ENCODE peak calls at places on chromosomes 11 and 22, in seven cellular contexts. One of them, this sample, is unnamed.

GRCh38 chr22:38412435-38413084 is 42.4 kb downstream of the KCNJ4 start:
- DNase-seq in gastrocnemius medialis: no peak
- DNase-seq in PC-9: peak
- DNase-seq in Karpas-422: peak
- DNase-seq in CD8-positive, alpha-beta T cell: peak
- DNase-seq in A549: peak
- DNase-seq in heart right ventricle: no peak
- DNase-seq in this sample: no peak

GRCh38 chr11:6602096-6602940 is 1.1 kb downstream of the RRP8 start:
- DNase-seq in gastrocnemius medialis: no peak
- DNase-seq in PC-9: no peak
- DNase-seq in Karpas-422: no peak
- DNase-seq in CD8-positive, alpha-beta T cell: no peak
- DNase-seq in A549: no peak
- DNase-seq in heart right ventricle: peak
- DNase-seq in this sample: no peak

GRCh38 chr11:92941676-92942571 is 27.5 kb upstream of the MTNR1B start:
- DNase-seq in gastrocnemius medialis: no peak
- DNase-seq in PC-9: peak
- DNase-seq in Karpas-422: peak
- DNase-seq in CD8-positive, alpha-beta T cell: no peak
- DNase-seq in A549: peak
- DNase-seq in heart right ventricle: no peak
- DNase-seq in this sample: no peak

GRCh38 chr22:22800716-22801115 is 86.9 kb upstream of the IGLL5 start:
- DNase-seq in gastrocnemius medialis: no peak
- DNase-seq in PC-9: no peak
- DNase-seq in Karpas-422: no peak
- DNase-seq in CD8-positive, alpha-beta T cell: no peak
- DNase-seq in A549: no peak
- DNase-seq in heart right ventricle: no peak
- DNase-seq in this sample: no peak

GRCh38 chr22:37611202-37611601 is 2.6 kb downstream of the GGA1 start:
- DNase-seq in gastrocnemius medialis: no peak
- DNase-seq in PC-9: no peak
- DNase-seq in Karpas-422: no peak
- DNase-seq in CD8-positive, alpha-beta T cell: no peak
- DNase-seq in A549: no peak
- DNase-seq in heart right ventricle: no peak
- DNase-seq in this sample: no peak

GRCh38 chr11:120108785-120109168 is 29.1 kb downstream of the TRIM29 start:
- DNase-seq in gastrocnemius medialis: no peak
- DNase-seq in PC-9: no peak
- DNase-seq in Karpas-422: no peak
- DNase-seq in CD8-positive, alpha-beta T cell: no peak
- DNase-seq in A549: no peak
- DNase-seq in heart right ventricle: no peak
- DNase-seq in this sample: no peak

GRCh38 chr11:123630126-123630531 is 24.3 kb downstream of the SCN3B start:
- DNase-seq in gastrocnemius medialis: no peak
- DNase-seq in PC-9: no peak
- DNase-seq in Karpas-422: no peak
- DNase-seq in CD8-positive, alpha-beta T cell: no peak
- DNase-seq in A549: no peak
- DNase-seq in heart right ventricle: no peak
- DNase-seq in this sample: no peak

GRCh38 chr11:83102806-83103205 is 31.1 kb upstream of the RAB30 start:
- DNase-seq in gastrocnemius medialis: no peak
- DNase-seq in PC-9: no peak
- DNase-seq in Karpas-422: no peak
- DNase-seq in CD8-positive, alpha-beta T cell: no peak
- DNase-seq in A549: no peak
- DNase-seq in heart right ventricle: no peak
- DNase-seq in this sample: no peak

GRCh38 chr22:37657590-37658132 is 862 bp upstream of the PDXP start:
- DNase-seq in gastrocnemius medialis: no peak
- DNase-seq in PC-9: peak
- DNase-seq in Karpas-422: no peak
- DNase-seq in CD8-positive, alpha-beta T cell: no peak
- DNase-seq in A549: no peak
- DNase-seq in heart right ventricle: no peak
- DNase-seq in this sample: no peak

GRCh38 chr11:130874955-130875531 is 41.2 kb downstream of the SNX19 start:
- DNase-seq in gastrocnemius medialis: no peak
- DNase-seq in PC-9: no peak
- DNase-seq in Karpas-422: no peak
- DNase-seq in CD8-positive, alpha-beta T cell: no peak
- DNase-seq in A549: no peak
- DNase-seq in heart right ventricle: no peak
- DNase-seq in this sample: no peak

GRCh38 chr11:126444072-126444471 is 88.6 kb downstream of the ST3GAL4 start:
- DNase-seq in gastrocnemius medialis: no peak
- DNase-seq in PC-9: no peak
- DNase-seq in Karpas-422: no peak
- DNase-seq in CD8-positive, alpha-beta T cell: no peak
- DNase-seq in A549: no peak
- DNase-seq in heart right ventricle: no peak
- DNase-seq in this sample: no peak

GRCh38 chr11:45089845-45090499 is 56.5 kb upstream of the PRDM11 start:
- DNase-seq in gastrocnemius medialis: no peak
- DNase-seq in PC-9: no peak
- DNase-seq in Karpas-422: peak
- DNase-seq in CD8-positive, alpha-beta T cell: no peak
- DNase-seq in A549: no peak
- DNase-seq in heart right ventricle: no peak
- DNase-seq in this sample: no peak

GRCh38 chr22:24005201-24005600 is at the start of gene GSTT4:
- DNase-seq in gastrocnemius medialis: no peak
- DNase-seq in PC-9: no peak
- DNase-seq in Karpas-422: peak
- DNase-seq in CD8-positive, alpha-beta T cell: no peak
- DNase-seq in A549: no peak
- DNase-seq in heart right ventricle: peak
- DNase-seq in this sample: no peak

GRCh38 chr11:103091441-103091809 is 535 bp downstream of the DCUN1D5 start:
- DNase-seq in gastrocnemius medialis: peak
- DNase-seq in PC-9: no peak
- DNase-seq in Karpas-422: peak
- DNase-seq in CD8-positive, alpha-beta T cell: peak
- DNase-seq in A549: peak
- DNase-seq in heart right ventricle: peak
- DNase-seq in this sample: peak

GRCh38 chr11:130037058-130037457 is 32.6 kb upstream of the APLP2 start:
- DNase-seq in gastrocnemius medialis: no peak
- DNase-seq in PC-9: no peak
- DNase-seq in Karpas-422: no peak
- DNase-seq in CD8-positive, alpha-beta T cell: no peak
- DNase-seq in A549: no peak
- DNase-seq in heart right ventricle: no peak
- DNase-seq in this sample: no peak

GRCh38 chr11:91981995-91982394 is 242.6 kb upstream of the FAT3 start:
- DNase-seq in gastrocnemius medialis: peak
- DNase-seq in PC-9: peak
- DNase-seq in Karpas-422: no peak
- DNase-seq in CD8-positive, alpha-beta T cell: no peak
- DNase-seq in A549: peak
- DNase-seq in heart right ventricle: peak
- DNase-seq in this sample: peak

GRCh38 chr11:34379081-34379480 is 21.3 kb upstream of the ABTB2 start:
- DNase-seq in gastrocnemius medialis: no peak
- DNase-seq in PC-9: peak
- DNase-seq in Karpas-422: no peak
- DNase-seq in CD8-positive, alpha-beta T cell: no peak
- DNase-seq in A549: no peak
- DNase-seq in heart right ventricle: no peak
- DNase-seq in this sample: no peak

GRCh38 chr11:68632802-68633201 is 51.5 kb upstream of the GAL start:
- DNase-seq in gastrocnemius medialis: no peak
- DNase-seq in PC-9: peak
- DNase-seq in Karpas-422: peak
- DNase-seq in CD8-positive, alpha-beta T cell: peak
- DNase-seq in A549: peak
- DNase-seq in heart right ventricle: no peak
- DNase-seq in this sample: no peak

GRCh38 chr11:75691804-75692203 is 23.0 kb upstream of the MAP6 start:
- DNase-seq in gastrocnemius medialis: no peak
- DNase-seq in PC-9: no peak
- DNase-seq in Karpas-422: no peak
- DNase-seq in CD8-positive, alpha-beta T cell: no peak
- DNase-seq in A549: no peak
- DNase-seq in heart right ventricle: no peak
- DNase-seq in this sample: no peak

GRCh38 chr11:122709042-122709760 is 53.7 kb downstream of the UBASH3B start:
- DNase-seq in gastrocnemius medialis: no peak
- DNase-seq in PC-9: peak
- DNase-seq in Karpas-422: no peak
- DNase-seq in CD8-positive, alpha-beta T cell: no peak
- DNase-seq in A549: no peak
- DNase-seq in heart right ventricle: no peak
- DNase-seq in this sample: no peak

GRCh38 chr11:66011239-66011784 is 496 bp upstream of the CST6 start:
- DNase-seq in gastrocnemius medialis: no peak
- DNase-seq in PC-9: peak
- DNase-seq in Karpas-422: no peak
- DNase-seq in CD8-positive, alpha-beta T cell: no peak
- DNase-seq in A549: no peak
- DNase-seq in heart right ventricle: no peak
- DNase-seq in this sample: no peak

GRCh38 chr22:24810043-24810749 is 4.2 kb downstream of the SGSM1 start:
- DNase-seq in gastrocnemius medialis: no peak
- DNase-seq in PC-9: no peak
- DNase-seq in Karpas-422: no peak
- DNase-seq in CD8-positive, alpha-beta T cell: no peak
- DNase-seq in A549: no peak
- DNase-seq in heart right ventricle: peak
- DNase-seq in this sample: peak

GRCh38 chr11:109203176-109203575 is 218.8 kb upstream of the C11orf87 start:
- DNase-seq in gastrocnemius medialis: no peak
- DNase-seq in PC-9: no peak
- DNase-seq in Karpas-422: no peak
- DNase-seq in CD8-positive, alpha-beta T cell: no peak
- DNase-seq in A549: no peak
- DNase-seq in heart right ventricle: no peak
- DNase-seq in this sample: no peak

GRCh38 chr11:34972892-34973291 is 56.5 kb downstream of the PDHX start:
- DNase-seq in gastrocnemius medialis: no peak
- DNase-seq in PC-9: no peak
- DNase-seq in Karpas-422: no peak
- DNase-seq in CD8-positive, alpha-beta T cell: no peak
- DNase-seq in A549: no peak
- DNase-seq in heart right ventricle: no peak
- DNase-seq in this sample: no peak

GRCh38 chr11:57426439-57426753 is 525 bp downstream of the SLC43A3 start:
- DNase-seq in gastrocnemius medialis: no peak
- DNase-seq in PC-9: peak
- DNase-seq in Karpas-422: peak
- DNase-seq in CD8-positive, alpha-beta T cell: no peak
- DNase-seq in A549: no peak
- DNase-seq in heart right ventricle: no peak
- DNase-seq in this sample: no peak

GRCh38 chr11:96088914-96089313 is 165.0 kb upstream of the MTMR2 start:
- DNase-seq in gastrocnemius medialis: no peak
- DNase-seq in PC-9: peak
- DNase-seq in Karpas-422: no peak
- DNase-seq in CD8-positive, alpha-beta T cell: no peak
- DNase-seq in A549: no peak
- DNase-seq in heart right ventricle: no peak
- DNase-seq in this sample: no peak

GRCh38 chr11:44167047-44167446 is 71.6 kb downstream of the EXT2 start:
- DNase-seq in gastrocnemius medialis: no peak
- DNase-seq in PC-9: no peak
- DNase-seq in Karpas-422: no peak
- DNase-seq in CD8-positive, alpha-beta T cell: no peak
- DNase-seq in A549: no peak
- DNase-seq in heart right ventricle: no peak
- DNase-seq in this sample: no peak

GRCh38 chr11:10108901-10109665 is 184.9 kb downstream of the SBF2 start:
- DNase-seq in gastrocnemius medialis: peak
- DNase-seq in PC-9: no peak
- DNase-seq in Karpas-422: no peak
- DNase-seq in CD8-positive, alpha-beta T cell: no peak
- DNase-seq in A549: no peak
- DNase-seq in heart right ventricle: peak
- DNase-seq in this sample: no peak
- H3K27ac ChIP-seq in gastrocnemius medialis: peak
- H3K27ac ChIP-seq in PC-9: no peak
- H3K27ac ChIP-seq in Karpas-422: no peak
- H3K27ac ChIP-seq in CD8-positive, alpha-beta T cell: no peak
- H3K27ac ChIP-seq in A549: no peak
- H3K27ac ChIP-seq in heart right ventricle: no peak
- H3K27ac ChIP-seq in this sample: peak

GRCh38 chr22:30667092-30667485 is 586 bp downstream of the DUSP18 start:
- DNase-seq in gastrocnemius medialis: no peak
- DNase-seq in PC-9: no peak
- DNase-seq in Karpas-422: peak
- DNase-seq in CD8-positive, alpha-beta T cell: no peak
- DNase-seq in A549: no peak
- DNase-seq in heart right ventricle: no peak
- DNase-seq in this sample: no peak
- H3K27ac ChIP-seq in gastrocnemius medialis: peak
- H3K27ac ChIP-seq in PC-9: no peak
- H3K27ac ChIP-seq in Karpas-422: no peak
- H3K27ac ChIP-seq in CD8-positive, alpha-beta T cell: peak
- H3K27ac ChIP-seq in A549: peak
- H3K27ac ChIP-seq in heart right ventricle: no peak
- H3K27ac ChIP-seq in this sample: peak

DNA sequence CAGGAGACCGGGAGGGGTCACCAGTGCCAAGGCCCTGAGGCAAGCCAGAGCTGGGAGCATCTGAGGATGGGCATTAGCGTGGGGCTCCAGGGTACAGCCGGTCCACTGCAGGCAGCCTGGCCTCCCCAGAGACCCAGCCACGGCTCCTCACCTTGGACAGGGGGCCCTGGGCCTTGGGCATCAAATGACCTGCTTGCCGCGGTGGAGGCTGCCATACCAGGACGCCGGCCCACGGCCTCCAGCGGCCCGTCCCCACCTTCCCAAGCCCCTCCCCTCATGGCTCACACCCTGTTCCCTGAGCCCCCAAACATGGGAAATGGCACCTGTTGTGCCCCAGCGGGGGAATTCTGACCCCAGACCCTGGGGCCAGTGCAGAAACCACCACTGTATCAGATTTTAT is 12.7 kb upstream of the RTN4R start:
- DNase-seq in gastrocnemius medialis: no peak
- DNase-seq in PC-9: no peak
- DNase-seq in Karpas-422: no peak
- DNase-seq in CD8-positive, alpha-beta T cell: no peak
- DNase-seq in A549: no peak
- DNase-seq in heart right ventricle: no peak
- DNase-seq in this sample: no peak
- H3K27ac ChIP-seq in gastrocnemius medialis: no peak
- H3K27ac ChIP-seq in PC-9: no peak
- H3K27ac ChIP-seq in Karpas-422: no peak
- H3K27ac ChIP-seq in CD8-positive, alpha-beta T cell: no peak
- H3K27ac ChIP-seq in A549: no peak
- H3K27ac ChIP-seq in heart right ventricle: no peak
- H3K27ac ChIP-seq in this sample: no peak

DNA sequence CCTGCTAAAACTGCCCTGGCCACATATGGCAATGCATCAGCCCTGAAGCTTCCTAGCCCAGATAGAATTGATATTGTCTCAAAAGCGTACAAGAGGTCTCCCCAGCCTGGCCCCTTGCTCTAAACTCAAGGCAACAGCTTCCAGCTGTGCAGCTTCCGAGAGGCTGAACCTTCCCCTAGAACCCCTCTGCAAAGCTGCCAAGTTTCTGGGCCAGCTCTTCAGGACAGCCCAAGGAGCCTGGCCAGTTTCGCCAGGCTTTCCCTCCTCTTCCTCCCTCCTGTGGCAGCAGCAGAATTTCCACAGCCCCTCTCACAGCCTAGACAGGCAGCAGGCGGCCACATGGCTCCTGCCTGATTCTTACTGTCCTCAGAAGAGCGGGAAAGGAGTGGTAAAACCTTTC is 34.5 kb downstream of the NUMA1 start:
- DNase-seq in gastrocnemius medialis: no peak
- DNase-seq in PC-9: no peak
- DNase-seq in Karpas-422: no peak
- DNase-seq in CD8-positive, alpha-beta T cell: no peak
- DNase-seq in A549: no peak
- DNase-seq in heart right ventricle: no peak
- DNase-seq in this sample: no peak
- H3K27ac ChIP-seq in gastrocnemius medialis: no peak
- H3K27ac ChIP-seq in PC-9: no peak
- H3K27ac ChIP-seq in Karpas-422: no peak
- H3K27ac ChIP-seq in CD8-positive, alpha-beta T cell: no peak
- H3K27ac ChIP-seq in A549: no peak
- H3K27ac ChIP-seq in heart right ventricle: no peak
- H3K27ac ChIP-seq in this sample: no peak